ENCODE peak calls at places on chromosomes 7 and 10, in eight cellular contexts. X, U, A, G, J, Y, H and V are unnamed samples.
A peak's percentile ranks its signal among the peaks of the same experiment; 100 is the strongest.

GRCh38 chr10:117543245-117543998 is 876 bp downstream of the EMX2 start:
- DNase-seq in X (no peak), U (no peak), A (peak; percentile 11), G (no peak), J (no peak), Y (no peak), H (no peak), V (no peak)

GRCh38 chr10:36802523-36803153 is 322.8 kb upstream of the ANKRD30A start:
- DNase-seq in X (no peak), U (peak; percentile 32), A (peak; percentile 30), G (no peak), J (no peak), Y (no peak), H (no peak), V (peak; percentile 12)

GRCh38 chr7:103538964-103539709 is 93.1 kb upstream of the SLC26A5 start:
- DNase-seq in X (no peak), U (peak; percentile 44), A (no peak), G (no peak), J (no peak), Y (no peak), H (no peak), V (no peak)

GRCh38 chr7:141072548-141073172 is 1.2 kb upstream of the TMEM178B start:
- DNase-seq in X (no peak), U (peak; percentile 65), A (peak; percentile 75), G (no peak), J (no peak), Y (peak; percentile 21), H (no peak), V (peak; percentile 66)

GRCh38 chr7:26603631-26604030 is 260.8 kb downstream of the SKAP2 start:
- DNase-seq in X (no peak), U (no peak), A (no peak), G (no peak), J (no peak), Y (no peak), H (no peak), V (no peak)

GRCh38 chr10:85832988-85833387 is 533.6 kb downstream of the GRID1 start:
- DNase-seq in X (no peak), U (no peak), A (no peak), G (no peak), J (no peak), Y (no peak), H (no peak), V (no peak)

GRCh38 chr7:134120405-134120804 is 6.7 kb upstream of the LRGUK start:
- DNase-seq in X (no peak), U (no peak), A (peak; percentile 11), G (no peak), J (no peak), Y (no peak), H (no peak), V (no peak)

GRCh38 chr10:62492012-62492869 is 118.1 kb downstream of the ZNF365 start:
- DNase-seq in X (no peak), U (no peak), A (peak; percentile 19), G (no peak), J (no peak), Y (no peak), H (no peak), V (no peak)

GRCh38 chr10:132906106-132906505 is 36.3 kb downstream of the CFAP46 start:
- DNase-seq in X (no peak), U (no peak), A (no peak), G (no peak), J (no peak), Y (no peak), H (no peak), V (no peak)

GRCh38 chr7:17558558-17559332 is 260.3 kb downstream of the AHR start:
- DNase-seq in X (no peak), U (no peak), A (no peak), G (no peak), J (no peak), Y (no peak), H (no peak), V (no peak)

GRCh38 chr10:112146799-112147198 is 36.8 kb downstream of the GPAM start:
- DNase-seq in X (no peak), U (no peak), A (no peak), G (no peak), J (no peak), Y (no peak), H (no peak), V (no peak)

GRCh38 chr10:88386878-88387773 is 196.0 kb downstream of the RNLS start:
- DNase-seq in X (no peak), U (peak; percentile 12), A (peak; percentile 59), G (no peak), J (no peak), Y (no peak), H (no peak), V (peak; percentile 50)

GRCh38 chr10:86244296-86244695 is 122.3 kb downstream of the GRID1 start:
- DNase-seq in X (no peak), U (no peak), A (no peak), G (no peak), J (no peak), Y (no peak), H (no peak), V (no peak)

GRCh38 chr7:69318794-69319193 is 279.5 kb upstream of the AUTS2 start:
- DNase-seq in X (no peak), U (no peak), A (no peak), G (no peak), J (no peak), Y (no peak), H (no peak), V (no peak)

GRCh38 chr10:633279-634245 is 55.9 kb downstream of the DIP2C start:
- DNase-seq in X (no peak), U (no peak), A (no peak), G (no peak), J (no peak), Y (no peak), H (no peak), V (no peak)

GRCh38 chr7:2399848-2400587 is 3.4 kb upstream of the CHST12 start:
- DNase-seq in X (no peak), U (peak; percentile 60), A (peak; percentile 98), G (no peak), J (no peak), Y (peak; percentile 54), H (no peak), V (peak; percentile 47)

GRCh38 chr7:132942721-132943120 is 139.2 kb downstream of the CHCHD3 start:
- DNase-seq in X (no peak), U (no peak), A (no peak), G (no peak), J (no peak), Y (no peak), H (no peak), V (no peak)

GRCh38 chr7:76396039-76396732 is 13.3 kb downstream of the SSC4D start:
- DNase-seq in X (no peak), U (peak; percentile 10), A (no peak), G (no peak), J (no peak), Y (no peak), H (no peak), V (no peak)

GRCh38 chr7:3162286-3162685 is 118.6 kb upstream of the CARD11 start:
- DNase-seq in X (peak; percentile 3), U (no peak), A (no peak), G (no peak), J (no peak), Y (no peak), H (no peak), V (no peak)

GRCh38 chr7:83835424-83835823 is 186.5 kb upstream of the SEMA3E start:
- DNase-seq in X (no peak), U (no peak), A (no peak), G (no peak), J (no peak), Y (no peak), H (no peak), V (no peak)

GRCh38 chr7:87411186-87411585 is 64.3 kb downstream of the ABCB4 start:
- DNase-seq in X (no peak), U (no peak), A (peak; percentile 12), G (no peak), J (no peak), Y (no peak), H (no peak), V (no peak)

GRCh38 chr10:12726971-12727831 is 274.3 kb downstream of the CCDC3 start:
- DNase-seq in X (peak; percentile 27), U (no peak), A (no peak), G (no peak), J (no peak), Y (no peak), H (no peak), V (no peak)

GRCh38 chr10:49107111-49107889 is 8.0 kb downstream of the VSTM4 start:
- DNase-seq in X (no peak), U (no peak), A (no peak), G (no peak), J (no peak), Y (no peak), H (no peak), V (no peak)

GRCh38 chr10:86341361-86341811 is 25.2 kb downstream of the GRID1 start:
- DNase-seq in X (no peak), U (no peak), A (peak; percentile 52), G (no peak), J (no peak), Y (no peak), H (no peak), V (no peak)

GRCh38 chr10:5551531-5552375 is 27.0 kb downstream of the CALML3 start:
- DNase-seq in X (peak; percentile 57), U (no peak), A (peak; percentile 50), G (peak; percentile 28), J (no peak), Y (peak; percentile 1), H (no peak), V (no peak)

GRCh38 chr10:117137031-117137910 is 799 bp downstream of the VAX1 start:
- DNase-seq in X (no peak), U (peak; percentile 30), A (peak; percentile 69), G (no peak), J (no peak), Y (no peak), H (no peak), V (no peak)

GRCh38 chr7:138125119-138125518 is 48.9 kb downstream of the AKR1D1 start:
- DNase-seq in X (no peak), U (no peak), A (peak; percentile 8), G (no peak), J (no peak), Y (no peak), H (no peak), V (no peak)

GRCh38 chr10:93911865-93912264 is 18.1 kb downstream of the SLC35G1 start:
- DNase-seq in X (no peak), U (no peak), A (no peak), G (no peak), J (no peak), Y (no peak), H (no peak), V (no peak)

GRCh38 chr10:66627156-66627555 is 298.7 kb upstream of the LRRTM3 start:
- DNase-seq in X (no peak), U (no peak), A (peak; percentile 15), G (no peak), J (no peak), Y (no peak), H (no peak), V (no peak)